ENCODE peak calls at places on chromosomes 12 and 14, in five cellular contexts. One of them, this sample, is unnamed.

GRCh38 chr14:38389666-38390065 is 133.8 kb upstream of the CLEC14A start:
- DNase-seq in neural progenitor cell: no peak
- DNase-seq in SK-N-SH: no peak
- DNase-seq in PC-3: no peak
- DNase-seq in GM23248: peak
- DNase-seq in this sample: no peak

GRCh38 chr12:1922075-1922709 is 3.7 kb upstream of the CACNA2D4 start:
- DNase-seq in neural progenitor cell: no peak
- DNase-seq in SK-N-SH: peak
- DNase-seq in PC-3: no peak
- DNase-seq in GM23248: no peak
- DNase-seq in this sample: peak

GRCh38 chr14:75578786-75579781 is 664 bp downstream of the FLVCR2 start:
- DNase-seq in neural progenitor cell: no peak
- DNase-seq in SK-N-SH: no peak
- DNase-seq in PC-3: no peak
- DNase-seq in GM23248: no peak
- DNase-seq in this sample: no peak

GRCh38 chr12:78562358-78563205 is 302.0 kb upstream of the SYT1 start:
- DNase-seq in neural progenitor cell: no peak
- DNase-seq in SK-N-SH: no peak
- DNase-seq in PC-3: peak
- DNase-seq in GM23248: peak
- DNase-seq in this sample: peak

GRCh38 chr14:28785096-28785952 is 18.7 kb downstream of the FOXG1 start:
- DNase-seq in neural progenitor cell: peak
- DNase-seq in SK-N-SH: no peak
- DNase-seq in PC-3: no peak
- DNase-seq in GM23248: peak
- DNase-seq in this sample: no peak

GRCh38 chr14:100294213-100294962 is 11.9 kb downstream of the SLC25A29 start:
- DNase-seq in neural progenitor cell: no peak
- DNase-seq in SK-N-SH: no peak
- DNase-seq in PC-3: no peak
- DNase-seq in GM23248: peak
- DNase-seq in this sample: peak

GRCh38 chr14:27686137-27686536 is 1080.5 kb upstream of the FOXG1 start:
- DNase-seq in neural progenitor cell: no peak
- DNase-seq in SK-N-SH: no peak
- DNase-seq in PC-3: peak
- DNase-seq in GM23248: no peak
- DNase-seq in this sample: no peak

GRCh38 chr14:99586761-99587462 is 17.1 kb downstream of the CCDC85C start:
- DNase-seq in neural progenitor cell: no peak
- DNase-seq in SK-N-SH: no peak
- DNase-seq in PC-3: no peak
- DNase-seq in GM23248: no peak
- DNase-seq in this sample: no peak

GRCh38 chr14:25406818-25407217 is 356.9 kb upstream of the STXBP6 start:
- DNase-seq in neural progenitor cell: peak
- DNase-seq in SK-N-SH: no peak
- DNase-seq in PC-3: peak
- DNase-seq in GM23248: peak
- DNase-seq in this sample: peak

GRCh38 chr12:15563683-15564082 is 225.5 kb downstream of the EPS8 start:
- DNase-seq in neural progenitor cell: no peak
- DNase-seq in SK-N-SH: no peak
- DNase-seq in PC-3: no peak
- DNase-seq in GM23248: peak
- DNase-seq in this sample: no peak

GRCh38 chr14:50600849-50601248 is 40.9 kb downstream of the ATL1 start:
- DNase-seq in neural progenitor cell: peak
- DNase-seq in SK-N-SH: no peak
- DNase-seq in PC-3: no peak
- DNase-seq in GM23248: no peak
- DNase-seq in this sample: no peak

GRCh38 chr14:64845878-64846277 is 33.8 kb downstream of the SPTB start:
- DNase-seq in neural progenitor cell: peak
- DNase-seq in SK-N-SH: peak
- DNase-seq in PC-3: no peak
- DNase-seq in GM23248: peak
- DNase-seq in this sample: no peak

GRCh38 chr12:18864900-18865561 is 127.1 kb downstream of the CAPZA3 start:
- DNase-seq in neural progenitor cell: no peak
- DNase-seq in SK-N-SH: peak
- DNase-seq in PC-3: peak
- DNase-seq in GM23248: peak
- DNase-seq in this sample: no peak

GRCh38 chr12:33427071-33427470 is 12.5 kb downstream of the SYT10 start:
- DNase-seq in neural progenitor cell: peak
- DNase-seq in SK-N-SH: no peak
- DNase-seq in PC-3: peak
- DNase-seq in GM23248: no peak
- DNase-seq in this sample: peak

GRCh38 chr12:109930028-109930800 is 30.1 kb downstream of the TCHP start:
- DNase-seq in neural progenitor cell: no peak
- DNase-seq in SK-N-SH: no peak
- DNase-seq in PC-3: no peak
- DNase-seq in GM23248: no peak
- DNase-seq in this sample: no peak

GRCh38 chr14:77037886-77038511 is 9.5 kb upstream of the IRF2BPL start:
- DNase-seq in neural progenitor cell: no peak
- DNase-seq in SK-N-SH: no peak
- DNase-seq in PC-3: peak
- DNase-seq in GM23248: peak
- DNase-seq in this sample: no peak

GRCh38 chr14:96400495-96400894 is 8.6 kb downstream of the AK7 start:
- DNase-seq in neural progenitor cell: no peak
- DNase-seq in SK-N-SH: no peak
- DNase-seq in PC-3: no peak
- DNase-seq in GM23248: no peak
- DNase-seq in this sample: no peak

GRCh38 chr12:89067436-89067835 is 284.9 kb downstream of the DUSP6 start:
- DNase-seq in neural progenitor cell: no peak
- DNase-seq in SK-N-SH: no peak
- DNase-seq in PC-3: peak
- DNase-seq in GM23248: peak
- DNase-seq in this sample: no peak

GRCh38 chr14:21199611-21200570 is 44.0 kb upstream of the OR5AU1 start:
- DNase-seq in neural progenitor cell: no peak
- DNase-seq in SK-N-SH: no peak
- DNase-seq in PC-3: peak
- DNase-seq in GM23248: peak
- DNase-seq in this sample: no peak

GRCh38 chr14:99326041-99326710 is 54.2 kb upstream of the BCL11B start:
- DNase-seq in neural progenitor cell: no peak
- DNase-seq in SK-N-SH: peak
- DNase-seq in PC-3: no peak
- DNase-seq in GM23248: no peak
- DNase-seq in this sample: no peak

GRCh38 chr12:17456486-17456885 is 633.5 kb downstream of the RERGL start:
- DNase-seq in neural progenitor cell: no peak
- DNase-seq in SK-N-SH: no peak
- DNase-seq in PC-3: peak
- DNase-seq in GM23248: no peak
- DNase-seq in this sample: no peak

GRCh38 chr14:83975435-83976222 is 1554.3 kb upstream of the FLRT2 start:
- DNase-seq in neural progenitor cell: no peak
- DNase-seq in SK-N-SH: no peak
- DNase-seq in PC-3: no peak
- DNase-seq in GM23248: no peak
- DNase-seq in this sample: no peak

GRCh38 chr12:6180300-6181051 is 19.7 kb upstream of the CD9 start:
- DNase-seq in neural progenitor cell: no peak
- DNase-seq in SK-N-SH: no peak
- DNase-seq in PC-3: peak
- DNase-seq in GM23248: peak
- DNase-seq in this sample: no peak
- TF ChIP-seq EZH2phosphoT487 in neural progenitor cell: no peak
- TF ChIP-seq EZH2phosphoT487 in SK-N-SH: no peak
- TF ChIP-seq EZH2phosphoT487 in PC-3: no peak
- TF ChIP-seq EZH2phosphoT487 in GM23248: no peak
- TF ChIP-seq EZH2phosphoT487 in this sample: no peak

GRCh38 chr14:32128703-32129102 is 51.6 kb downstream of the ARHGAP5 start:
- DNase-seq in neural progenitor cell: no peak
- DNase-seq in SK-N-SH: no peak
- DNase-seq in PC-3: no peak
- DNase-seq in GM23248: no peak
- DNase-seq in this sample: no peak
- TF ChIP-seq EZH2phosphoT487 in neural progenitor cell: no peak
- TF ChIP-seq EZH2phosphoT487 in SK-N-SH: no peak
- TF ChIP-seq EZH2phosphoT487 in PC-3: no peak
- TF ChIP-seq EZH2phosphoT487 in GM23248: no peak
- TF ChIP-seq EZH2phosphoT487 in this sample: no peak

GRCh38 chr12:76329163-76329562 is 19.1 kb downstream of the BBS10 start:
- DNase-seq in neural progenitor cell: no peak
- DNase-seq in SK-N-SH: no peak
- DNase-seq in PC-3: peak
- DNase-seq in GM23248: peak
- DNase-seq in this sample: no peak
- TF ChIP-seq EZH2phosphoT487 in neural progenitor cell: no peak
- TF ChIP-seq EZH2phosphoT487 in SK-N-SH: no peak
- TF ChIP-seq EZH2phosphoT487 in PC-3: no peak
- TF ChIP-seq EZH2phosphoT487 in GM23248: no peak
- TF ChIP-seq EZH2phosphoT487 in this sample: no peak

DNA sequence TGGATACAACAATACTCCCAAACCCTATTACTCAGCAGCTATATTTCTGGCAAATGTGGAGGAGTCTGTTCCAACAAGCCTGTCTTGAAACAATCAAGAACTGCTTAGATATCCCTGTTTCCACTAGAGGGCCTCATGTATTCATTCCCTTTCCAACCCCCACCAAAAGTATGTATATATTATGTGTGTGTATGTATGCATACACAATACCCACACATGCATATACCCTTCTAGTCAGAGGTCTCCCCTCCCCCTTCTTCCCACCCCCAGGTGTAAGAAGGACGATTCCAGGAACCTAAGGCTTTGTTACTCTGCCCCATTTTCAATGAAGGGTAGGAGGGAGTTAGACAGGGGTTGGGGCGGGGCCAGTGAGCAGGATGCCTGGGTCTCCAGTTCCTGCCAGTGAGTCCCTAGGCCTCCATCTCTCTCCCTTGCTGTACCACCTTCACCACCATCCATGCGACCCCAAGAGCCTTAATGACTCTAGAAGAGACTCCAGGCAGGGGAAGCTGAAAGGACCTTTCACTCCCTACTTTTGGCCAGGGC is at the start of gene DGKA:
- DNase-seq in neural progenitor cell: peak
- DNase-seq in SK-N-SH: peak
- DNase-seq in PC-3: peak
- DNase-seq in GM23248: peak
- DNase-seq in this sample: peak
- TF ChIP-seq EZH2phosphoT487 in neural progenitor cell: no peak
- TF ChIP-seq EZH2phosphoT487 in SK-N-SH: no peak
- TF ChIP-seq EZH2phosphoT487 in PC-3: no peak
- TF ChIP-seq EZH2phosphoT487 in GM23248: no peak
- TF ChIP-seq EZH2phosphoT487 in this sample: no peak

GRCh38 chr14:59711083-59711482 is 134.5 kb upstream of the CCDC175 start:
- DNase-seq in neural progenitor cell: no peak
- DNase-seq in SK-N-SH: no peak
- DNase-seq in PC-3: no peak
- DNase-seq in GM23248: no peak
- DNase-seq in this sample: no peak
- TF ChIP-seq EZH2phosphoT487 in neural progenitor cell: no peak
- TF ChIP-seq EZH2phosphoT487 in SK-N-SH: no peak
- TF ChIP-seq EZH2phosphoT487 in PC-3: no peak
- TF ChIP-seq EZH2phosphoT487 in GM23248: no peak
- TF ChIP-seq EZH2phosphoT487 in this sample: no peak

DNA sequence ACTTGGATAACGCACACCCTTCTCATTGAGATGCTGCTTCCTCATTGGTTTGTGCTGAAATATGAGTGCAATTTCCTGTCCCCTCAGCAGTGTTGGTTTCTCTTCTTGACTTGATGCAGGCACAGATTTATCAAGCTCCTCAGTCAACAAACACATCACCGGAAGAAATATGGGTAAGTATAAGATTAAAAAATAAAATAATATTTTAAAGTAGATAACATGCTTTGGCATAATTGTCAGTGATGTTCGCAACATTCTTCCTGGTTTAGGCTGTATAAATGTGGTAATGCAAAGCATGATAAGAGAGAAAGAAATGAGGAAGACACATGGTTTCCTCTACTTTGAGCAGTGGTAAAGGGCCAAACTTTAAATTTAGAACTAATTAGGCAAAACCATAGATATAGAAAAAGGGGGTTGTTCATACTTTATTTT is at the start of gene GPR65:
- DNase-seq in neural progenitor cell: no peak
- DNase-seq in SK-N-SH: no peak
- DNase-seq in PC-3: no peak
- DNase-seq in GM23248: peak
- DNase-seq in this sample: peak
- TF ChIP-seq EZH2phosphoT487 in neural progenitor cell: no peak
- TF ChIP-seq EZH2phosphoT487 in SK-N-SH: no peak
- TF ChIP-seq EZH2phosphoT487 in PC-3: no peak
- TF ChIP-seq EZH2phosphoT487 in GM23248: no peak
- TF ChIP-seq EZH2phosphoT487 in this sample: no peak

DNA sequence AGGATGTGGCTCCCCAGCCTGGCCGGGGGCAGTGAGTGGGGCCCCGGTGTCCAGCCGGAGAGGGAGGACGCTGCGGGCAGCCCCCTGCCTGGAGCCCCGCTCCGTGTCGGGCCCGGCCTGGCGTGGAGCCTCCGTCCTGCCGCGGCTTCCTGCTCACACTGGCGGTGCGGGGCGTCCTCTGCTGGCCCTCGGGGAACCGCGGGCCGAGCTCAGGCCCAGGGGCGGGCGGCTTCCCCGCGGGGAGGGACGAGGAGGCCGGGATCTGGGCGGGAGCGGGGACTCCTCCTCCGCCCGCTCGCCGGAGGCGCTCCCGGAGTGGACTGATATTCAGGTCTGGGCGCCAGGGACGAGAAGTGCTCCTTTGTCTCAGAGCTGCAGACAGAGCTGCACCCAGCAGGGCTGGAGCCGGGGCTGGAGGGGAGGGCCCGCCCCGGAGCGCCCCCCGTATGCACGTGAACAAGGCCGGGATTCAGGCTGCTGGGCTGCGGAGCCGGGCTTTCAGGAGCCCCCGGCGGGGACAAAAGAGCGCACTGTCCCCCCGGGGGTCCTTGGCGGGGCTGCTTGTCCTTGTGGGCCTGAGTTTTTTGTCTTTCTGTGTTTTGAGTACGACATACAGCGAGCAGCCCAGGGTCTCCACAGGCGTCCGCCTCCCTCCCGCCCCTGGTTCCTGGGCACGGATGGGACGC is 2.3 kb downstream of the MMP17 start:
- DNase-seq in neural progenitor cell: peak
- DNase-seq in SK-N-SH: peak
- DNase-seq in PC-3: peak
- DNase-seq in GM23248: peak
- DNase-seq in this sample: peak
- TF ChIP-seq EZH2phosphoT487 in neural progenitor cell: no peak
- TF ChIP-seq EZH2phosphoT487 in SK-N-SH: no peak
- TF ChIP-seq EZH2phosphoT487 in PC-3: no peak
- TF ChIP-seq EZH2phosphoT487 in GM23248: no peak
- TF ChIP-seq EZH2phosphoT487 in this sample: no peak